ENCODE peak calls at places on chromosomes 12 and 14, in eight cellular contexts. One of them, this sample, is unnamed. For H3K4me1, the result is how much of the 10 kb centered on the place peaks cover.

GRCh38 chr12:104049278-104050257 is at the start of gene GLT8D2:
- DNase-seq in GM23248: peak
- DNase-seq in colonic mucosa: peak
- DNase-seq in mesendoderm: peak
- DNase-seq in endodermal cell: peak
- DNase-seq in mammary epithelial cell: peak
- DNase-seq in Karpas-422: no peak
- DNase-seq in astrocyte: peak
- DNase-seq in this sample: peak

GRCh38 chr12:66190519-66191406 is 1.7 kb downstream of the IRAK3 start:
- DNase-seq in GM23248: peak
- DNase-seq in colonic mucosa: no peak
- DNase-seq in mesendoderm: no peak
- DNase-seq in endodermal cell: peak
- DNase-seq in mammary epithelial cell: peak
- DNase-seq in Karpas-422: peak
- DNase-seq in astrocyte: no peak
- DNase-seq in this sample: peak

GRCh38 chr12:21831671-21832357 is 57.3 kb upstream of the KCNJ8 start:
- DNase-seq in GM23248: peak
- DNase-seq in colonic mucosa: no peak
- DNase-seq in mesendoderm: no peak
- DNase-seq in endodermal cell: no peak
- DNase-seq in mammary epithelial cell: no peak
- DNase-seq in Karpas-422: peak
- DNase-seq in astrocyte: peak
- DNase-seq in this sample: peak

GRCh38 chr12:109735051-109735521 is 21.5 kb downstream of the FAM222A start:
- DNase-seq in GM23248: no peak
- DNase-seq in colonic mucosa: no peak
- DNase-seq in mesendoderm: no peak
- DNase-seq in endodermal cell: no peak
- DNase-seq in mammary epithelial cell: no peak
- DNase-seq in Karpas-422: no peak
- DNase-seq in astrocyte: no peak
- DNase-seq in this sample: no peak

GRCh38 chr12:97464241-97465011 is 1.8 kb downstream of the RMST start:
- DNase-seq in GM23248: no peak
- DNase-seq in colonic mucosa: no peak
- DNase-seq in mesendoderm: peak
- DNase-seq in endodermal cell: peak
- DNase-seq in mammary epithelial cell: no peak
- DNase-seq in Karpas-422: no peak
- DNase-seq in astrocyte: peak
- DNase-seq in this sample: no peak

GRCh38 chr14:65369560-65369959 is 43.0 kb upstream of the FUT8 start:
- DNase-seq in GM23248: no peak
- DNase-seq in colonic mucosa: no peak
- DNase-seq in mesendoderm: no peak
- DNase-seq in endodermal cell: no peak
- DNase-seq in mammary epithelial cell: no peak
- DNase-seq in Karpas-422: no peak
- DNase-seq in astrocyte: no peak
- DNase-seq in this sample: no peak

GRCh38 chr12:45730842-45731336 is 1.4 kb downstream of the ARID2 start:
- DNase-seq in GM23248: peak
- DNase-seq in colonic mucosa: peak
- DNase-seq in mesendoderm: peak
- DNase-seq in endodermal cell: no peak
- DNase-seq in mammary epithelial cell: peak
- DNase-seq in Karpas-422: peak
- DNase-seq in astrocyte: peak
- DNase-seq in this sample: peak

GRCh38 chr12:45232771-45233372 is 17.0 kb downstream of the ANO6 start:
- DNase-seq in GM23248: peak
- DNase-seq in colonic mucosa: no peak
- DNase-seq in mesendoderm: peak
- DNase-seq in endodermal cell: peak
- DNase-seq in mammary epithelial cell: peak
- DNase-seq in Karpas-422: no peak
- DNase-seq in astrocyte: peak
- DNase-seq in this sample: peak

GRCh38 chr12:92745874-92746553 is 43.2 kb downstream of the PLEKHG7 start:
- DNase-seq in GM23248: peak
- DNase-seq in colonic mucosa: peak
- DNase-seq in mesendoderm: peak
- DNase-seq in endodermal cell: no peak
- DNase-seq in mammary epithelial cell: peak
- DNase-seq in Karpas-422: no peak
- DNase-seq in astrocyte: peak
- DNase-seq in this sample: peak

GRCh38 chr12:77323778-77324415 is 258.5 kb upstream of the E2F7 start:
- DNase-seq in GM23248: no peak
- DNase-seq in colonic mucosa: no peak
- DNase-seq in mesendoderm: no peak
- DNase-seq in endodermal cell: no peak
- DNase-seq in mammary epithelial cell: no peak
- DNase-seq in Karpas-422: no peak
- DNase-seq in astrocyte: no peak
- DNase-seq in this sample: no peak

GRCh38 chr12:6724409-6724797 is 557 bp downstream of the COPS7A start:
- DNase-seq in GM23248: peak
- DNase-seq in colonic mucosa: peak
- DNase-seq in mesendoderm: peak
- DNase-seq in endodermal cell: no peak
- DNase-seq in mammary epithelial cell: no peak
- DNase-seq in Karpas-422: peak
- DNase-seq in astrocyte: no peak
- DNase-seq in this sample: peak

GRCh38 chr14:49992036-49992435 is 99.2 kb downstream of the ARF6 start:
- DNase-seq in GM23248: no peak
- DNase-seq in colonic mucosa: no peak
- DNase-seq in mesendoderm: no peak
- DNase-seq in endodermal cell: no peak
- DNase-seq in mammary epithelial cell: no peak
- DNase-seq in Karpas-422: no peak
- DNase-seq in astrocyte: no peak
- DNase-seq in this sample: no peak

GRCh38 chr12:100724071-100724470 is 70.5 kb upstream of the ANO4 start:
- DNase-seq in GM23248: no peak
- DNase-seq in colonic mucosa: no peak
- DNase-seq in mesendoderm: peak
- DNase-seq in endodermal cell: no peak
- DNase-seq in mammary epithelial cell: no peak
- DNase-seq in Karpas-422: no peak
- DNase-seq in astrocyte: no peak
- DNase-seq in this sample: no peak

GRCh38 chr14:50092006-50092555 is 24.3 kb downstream of the VCPKMT start:
- DNase-seq in GM23248: no peak
- DNase-seq in colonic mucosa: no peak
- DNase-seq in mesendoderm: no peak
- DNase-seq in endodermal cell: no peak
- DNase-seq in mammary epithelial cell: no peak
- DNase-seq in Karpas-422: no peak
- DNase-seq in astrocyte: no peak
- DNase-seq in this sample: no peak

GRCh38 chr14:84969501-84969900 is 560.4 kb upstream of the FLRT2 start:
- DNase-seq in GM23248: no peak
- DNase-seq in colonic mucosa: no peak
- DNase-seq in mesendoderm: peak
- DNase-seq in endodermal cell: no peak
- DNase-seq in mammary epithelial cell: peak
- DNase-seq in Karpas-422: no peak
- DNase-seq in astrocyte: no peak
- DNase-seq in this sample: no peak

GRCh38 chr12:121013715-121014114 is 2.6 kb downstream of the C12orf43 start:
- DNase-seq in GM23248: no peak
- DNase-seq in colonic mucosa: no peak
- DNase-seq in mesendoderm: no peak
- DNase-seq in endodermal cell: no peak
- DNase-seq in mammary epithelial cell: no peak
- DNase-seq in Karpas-422: no peak
- DNase-seq in astrocyte: no peak
- DNase-seq in this sample: no peak

GRCh38 chr12:50314629-50315312 is 31.5 kb upstream of the LIMA1 start:
- DNase-seq in GM23248: peak
- DNase-seq in colonic mucosa: no peak
- DNase-seq in mesendoderm: peak
- DNase-seq in endodermal cell: peak
- DNase-seq in mammary epithelial cell: no peak
- DNase-seq in Karpas-422: peak
- DNase-seq in astrocyte: peak
- DNase-seq in this sample: peak

GRCh38 chr14:68563256-68564131 is 229.4 kb downstream of the ZFP36L1 start:
- DNase-seq in GM23248: no peak
- DNase-seq in colonic mucosa: no peak
- DNase-seq in mesendoderm: no peak
- DNase-seq in endodermal cell: no peak
- DNase-seq in mammary epithelial cell: peak
- DNase-seq in Karpas-422: no peak
- DNase-seq in astrocyte: peak
- DNase-seq in this sample: peak

GRCh38 chr14:68566075-68566474 is 226.8 kb downstream of the ZFP36L1 start:
- DNase-seq in GM23248: no peak
- DNase-seq in colonic mucosa: no peak
- DNase-seq in mesendoderm: no peak
- DNase-seq in endodermal cell: no peak
- DNase-seq in mammary epithelial cell: no peak
- DNase-seq in Karpas-422: no peak
- DNase-seq in astrocyte: no peak
- DNase-seq in this sample: no peak

GRCh38 chr14:68564826-68565760 is 227.8 kb downstream of the ZFP36L1 start:
- DNase-seq in GM23248: no peak
- DNase-seq in colonic mucosa: no peak
- DNase-seq in mesendoderm: peak
- DNase-seq in endodermal cell: no peak
- DNase-seq in mammary epithelial cell: peak
- DNase-seq in Karpas-422: no peak
- DNase-seq in astrocyte: peak
- DNase-seq in this sample: no peak

GRCh38 chr14:68562911-68563255 is 230.0 kb downstream of the ZFP36L1 start:
- DNase-seq in GM23248: no peak
- DNase-seq in colonic mucosa: no peak
- DNase-seq in mesendoderm: no peak
- DNase-seq in endodermal cell: no peak
- DNase-seq in mammary epithelial cell: no peak
- DNase-seq in Karpas-422: no peak
- DNase-seq in astrocyte: no peak
- DNase-seq in this sample: no peak

GRCh38 chr14:68564236-68564825 is 228.5 kb downstream of the ZFP36L1 start:
- DNase-seq in GM23248: no peak
- DNase-seq in colonic mucosa: no peak
- DNase-seq in mesendoderm: peak
- DNase-seq in endodermal cell: peak
- DNase-seq in mammary epithelial cell: no peak
- DNase-seq in Karpas-422: no peak
- DNase-seq in astrocyte: no peak
- DNase-seq in this sample: no peak
- H3K4me3 ChIP-seq in GM23248: no peak
- H3K4me3 ChIP-seq in colonic mucosa: no peak
- H3K4me3 ChIP-seq in mesendoderm: no peak
- H3K4me3 ChIP-seq in endodermal cell: no peak
- H3K4me3 ChIP-seq in mammary epithelial cell: no peak
- H3K4me3 ChIP-seq in Karpas-422: no peak
- H3K4me3 ChIP-seq in astrocyte: no peak
- H3K4me3 ChIP-seq in this sample: no peak

GRCh38 chr14:64196668-64197411 is 97.3 kb downstream of the ESR2 start:
- DNase-seq in GM23248: peak
- DNase-seq in colonic mucosa: no peak
- DNase-seq in mesendoderm: peak
- DNase-seq in endodermal cell: peak
- DNase-seq in mammary epithelial cell: no peak
- DNase-seq in Karpas-422: peak
- DNase-seq in astrocyte: peak
- DNase-seq in this sample: peak

GRCh38 chr14:64193821-64194220 is 100.3 kb downstream of the ESR2 start:
- DNase-seq in GM23248: no peak
- DNase-seq in colonic mucosa: no peak
- DNase-seq in mesendoderm: peak
- DNase-seq in endodermal cell: no peak
- DNase-seq in mammary epithelial cell: no peak
- DNase-seq in Karpas-422: no peak
- DNase-seq in astrocyte: no peak
- DNase-seq in this sample: no peak

GRCh38 chr14:64196026-64196425 is 98.1 kb downstream of the ESR2 start:
- DNase-seq in GM23248: no peak
- DNase-seq in colonic mucosa: no peak
- DNase-seq in mesendoderm: no peak
- DNase-seq in endodermal cell: no peak
- DNase-seq in mammary epithelial cell: no peak
- DNase-seq in Karpas-422: peak
- DNase-seq in astrocyte: no peak
- DNase-seq in this sample: no peak

GRCh38 chr14:64194404-64194803 is 99.8 kb downstream of the ESR2 start:
- DNase-seq in GM23248: no peak
- DNase-seq in colonic mucosa: no peak
- DNase-seq in mesendoderm: peak
- DNase-seq in endodermal cell: no peak
- DNase-seq in mammary epithelial cell: no peak
- DNase-seq in Karpas-422: no peak
- DNase-seq in astrocyte: no peak
- DNase-seq in this sample: no peak

DNA sequence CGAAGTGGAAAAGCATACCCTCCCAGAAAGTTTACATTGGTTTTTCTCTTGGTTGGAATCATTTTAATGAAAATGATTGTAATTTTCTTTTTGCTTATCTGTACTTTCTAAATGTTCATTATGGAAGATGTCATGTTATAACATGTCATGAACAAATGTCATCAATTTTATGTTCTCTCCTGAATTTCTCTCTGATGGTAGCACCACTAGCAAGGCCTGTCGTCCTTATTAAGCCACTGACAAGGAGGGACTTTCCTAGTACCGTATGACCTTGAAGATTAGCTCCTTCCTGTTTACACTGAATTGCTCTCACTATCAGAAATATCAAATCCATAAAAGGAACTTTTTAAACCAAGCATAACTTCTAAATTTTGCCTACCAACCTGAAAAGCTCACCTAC is 99.0 kb downstream of the ESR2 start:
- DNase-seq in GM23248: no peak
- DNase-seq in colonic mucosa: no peak
- DNase-seq in mesendoderm: no peak
- DNase-seq in endodermal cell: no peak
- DNase-seq in mammary epithelial cell: no peak
- DNase-seq in Karpas-422: no peak
- DNase-seq in astrocyte: no peak
- DNase-seq in this sample: no peak
- H3K4me1 ChIP-seq in GM23248: under half
- H3K4me1 ChIP-seq in colonic mucosa: under half
- H3K4me1 ChIP-seq in mesendoderm: under half
- H3K4me1 ChIP-seq in endodermal cell: under half
- H3K4me1 ChIP-seq in mammary epithelial cell: under half
- H3K4me1 ChIP-seq in Karpas-422: half or more
- H3K4me1 ChIP-seq in astrocyte: under half
- H3K4me1 ChIP-seq in this sample: under half

GRCh38 chr12:106303202-106303820 is 778 bp downstream of the TCP11L2 start:
- DNase-seq in GM23248: peak
- DNase-seq in colonic mucosa: peak
- DNase-seq in mesendoderm: peak
- DNase-seq in endodermal cell: peak
- DNase-seq in mammary epithelial cell: peak
- DNase-seq in Karpas-422: peak
- DNase-seq in astrocyte: peak
- DNase-seq in this sample: peak
- H3K9ac ChIP-seq in GM23248: peak
- H3K9ac ChIP-seq in colonic mucosa: peak
- H3K9ac ChIP-seq in mesendoderm: peak
- H3K9ac ChIP-seq in endodermal cell: peak
- H3K9ac ChIP-seq in mammary epithelial cell: peak
- H3K9ac ChIP-seq in Karpas-422: peak
- H3K9ac ChIP-seq in astrocyte: peak
- H3K9ac ChIP-seq in this sample: peak

GRCh38 chr14:93199031-93199430 is 7.8 kb downstream of the GON7 start:
- DNase-seq in GM23248: no peak
- DNase-seq in colonic mucosa: no peak
- DNase-seq in mesendoderm: no peak
- DNase-seq in endodermal cell: no peak
- DNase-seq in mammary epithelial cell: no peak
- DNase-seq in Karpas-422: no peak
- DNase-seq in astrocyte: no peak
- DNase-seq in this sample: no peak
- H3K4me3 ChIP-seq in GM23248: no peak
- H3K4me3 ChIP-seq in colonic mucosa: no peak
- H3K4me3 ChIP-seq in mesendoderm: no peak
- H3K4me3 ChIP-seq in endodermal cell: no peak
- H3K4me3 ChIP-seq in mammary epithelial cell: no peak
- H3K4me3 ChIP-seq in Karpas-422: no peak
- H3K4me3 ChIP-seq in astrocyte: no peak
- H3K4me3 ChIP-seq in this sample: no peak